ENCODE peak calls at places on chromosomes 3 and 15, in five cellular contexts. U is psoas muscle, R is cardiac muscle cell, A is neural progenitor cell, O is upper lobe of left lung. Z is an unnamed sample.

GRCh38 chr15:90851114-90851513 is 17.3 kb upstream of the FURIN start:
- DNase-seq in A (no peak), O (no peak), U (no peak), R (no peak), Z (no peak)

GRCh38 chr3:98655666-98656065 is 62.3 kb upstream of the CPOX start:
- DNase-seq in R (no peak), A (no peak), O (no peak), U (no peak), Z (no peak)

GRCh38 chr3:29195055-29195454 is 85.8 kb upstream of the RBMS3 start:
- DNase-seq in O (no peak), R (no peak), U (no peak), A (no peak), Z (no peak)

GRCh38 chr15:62850791-62851291 is 191.7 kb upstream of the TPM1 start:
- DNase-seq in R (peak), O (no peak), U (no peak), A (peak), Z (no peak)

GRCh38 chr15:47744496-47744895 is 27.2 kb downstream of the SEMA6D start:
- DNase-seq in O (no peak), U (no peak), R (no peak), A (no peak), Z (no peak)

GRCh38 chr15:84023636-84024035 is 211.9 kb upstream of the GOLGA6L4 start:
- DNase-seq in A (peak), R (peak), O (no peak), U (no peak), Z (no peak)

GRCh38 chr15:45355860-45356259 is 22.5 kb downstream of the GATM start:
- DNase-seq in A (no peak), R (no peak), U (no peak), O (no peak), Z (no peak)

GRCh38 chr3:105349988-105350387 is 16.7 kb upstream of the ALCAM start:
- DNase-seq in U (no peak), O (no peak), R (no peak), A (peak), Z (no peak)

GRCh38 chr3:170768334-170768801 is 101.6 kb downstream of the RPL22L1 start:
- DNase-seq in U (no peak), O (no peak), R (no peak), A (no peak), Z (no peak)

GRCh38 chr3:75089831-75090230 is 475.4 kb upstream of the CNTN3 start:
- DNase-seq in U (no peak), A (no peak), O (no peak), R (no peak), Z (no peak)

GRCh38 chr15:77282333-77282732 is 137.6 kb downstream of the PEAK1 start:
- DNase-seq in A (peak), U (no peak), O (no peak), R (no peak), Z (no peak)

GRCh38 chr3:140277886-140278285 is 342.9 kb downstream of the CLSTN2 start:
- DNase-seq in U (no peak), O (no peak), R (no peak), A (peak), Z (no peak)

GRCh38 chr15:99076555-99077308 is 28.1 kb upstream of the SYNM start:
- DNase-seq in R (peak), O (no peak), U (peak), A (peak), Z (peak)

GRCh38 chr3:96863129-96863740 is 48.8 kb downstream of the EPHA6 start:
- DNase-seq in R (peak), O (no peak), A (peak), U (no peak), Z (no peak)

GRCh38 chr3:164222200-164222599 is 856.1 kb downstream of the SI start:
- DNase-seq in U (no peak), R (no peak), A (no peak), O (no peak), Z (no peak)

GRCh38 chr3:164221297-164221696 is 857.0 kb downstream of the SI start:
- DNase-seq in O (no peak), R (no peak), A (no peak), U (no peak), Z (no peak)
- H3K4me3 ChIP-seq in O (no peak), R (no peak), A (no peak), U (no peak), Z (no peak)

GRCh38 chr3:58237238-58237939 is at the start of gene ABHD6:
- DNase-seq in O (peak), R (peak), A (peak), U (peak), Z (peak)
- TF ChIP-seq CTCF in O (no peak), R (peak), A (peak), U (no peak), Z (no peak)

GRCh38 chr15:88604972-88605506 is 16.1 kb upstream of the AEN start:
- DNase-seq in A (peak), U (no peak), O (peak), R (peak), Z (no peak)
- H3K4me3 ChIP-seq in A (peak), U (peak), O (no peak), R (peak), Z (peak)

GRCh38 chr15:67241132-67241855 is 13.2 kb downstream of the AAGAB start:
- DNase-seq in U (no peak), O (no peak), R (no peak), A (peak), Z (no peak)

GRCh38 chr15:67244966-67245478 is 9.4 kb downstream of the AAGAB start:
- DNase-seq in U (no peak), R (no peak), O (no peak), A (no peak), Z (no peak)

GRCh38 chr15:67242665-67243064 is 11.8 kb downstream of the AAGAB start:
- DNase-seq in A (no peak), U (no peak), O (no peak), R (no peak), Z (no peak)

DNA sequence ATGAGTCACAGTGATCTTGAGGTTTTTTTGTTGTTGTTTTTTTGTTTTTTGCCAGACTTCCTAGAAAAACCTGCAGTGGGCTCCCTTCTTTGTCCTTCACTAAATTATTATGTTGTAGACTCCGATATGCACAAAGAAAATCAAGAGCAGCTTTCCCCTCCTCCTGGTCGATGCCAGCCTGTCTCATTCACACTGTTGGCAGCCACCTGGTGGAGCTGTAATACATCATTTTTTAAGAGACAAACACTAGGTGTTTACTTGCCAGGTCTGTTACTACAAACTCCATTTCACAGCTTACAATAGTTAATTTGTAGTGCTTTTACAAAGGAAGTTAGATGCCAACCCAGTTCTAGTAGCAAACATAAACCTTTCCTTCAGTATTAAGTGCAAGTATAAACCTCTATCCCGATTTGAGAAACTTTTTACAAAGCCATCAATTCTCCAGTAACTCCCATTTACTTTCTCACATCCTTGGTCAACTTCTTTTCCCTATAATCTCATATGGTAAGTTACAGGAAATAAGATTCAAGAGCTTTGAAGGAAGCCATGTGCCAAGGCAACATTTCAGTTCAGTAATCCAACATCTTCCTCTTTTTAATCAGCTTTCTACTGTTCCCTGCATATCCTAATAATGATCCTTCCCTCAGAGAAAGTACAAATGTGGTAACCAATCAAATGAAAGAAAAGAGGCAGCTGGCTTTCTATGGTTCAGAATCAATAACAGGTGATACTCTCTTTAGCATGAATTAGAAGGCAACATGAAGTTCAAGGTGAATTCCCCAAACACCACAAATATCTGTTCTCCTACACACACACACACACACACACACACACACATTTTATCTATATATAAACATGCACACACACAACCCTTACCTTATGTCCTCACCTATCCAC is 14.0 kb downstream of the AAGAB start:
- DNase-seq in O (no peak), R (peak), U (no peak), A (no peak), Z (no peak)
- TF ChIP-seq CTCF in O (no peak), R (no peak), U (peak), A (peak), Z (no peak)

GRCh38 chr15:23589012-23589411 is 23.5 kb downstream of the MKRN3 start:
- DNase-seq in A (no peak), O (no peak), R (no peak), U (no peak), Z (no peak)
- H3K4me3 ChIP-seq in A (no peak), O (no peak), R (no peak), U (no peak), Z (no peak)

DNA sequence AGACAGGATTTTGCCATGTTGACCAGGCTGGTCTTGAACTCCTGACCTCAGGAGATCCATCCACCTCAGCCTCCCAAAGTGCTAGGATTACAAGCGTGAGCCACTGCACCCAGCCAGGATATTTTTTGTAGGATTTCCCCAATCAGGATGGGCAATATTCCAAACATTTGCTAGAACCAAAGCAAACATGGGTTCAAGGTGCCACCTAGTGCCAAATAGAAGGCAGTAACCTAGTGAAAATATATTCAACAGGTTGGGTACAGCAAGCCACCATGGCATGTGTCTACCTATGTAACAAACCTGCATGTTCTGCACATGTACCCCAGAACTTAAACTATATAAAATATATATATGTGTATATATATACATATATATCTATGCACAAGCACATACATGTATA is 185.9 kb upstream of the CADM2 start:
- DNase-seq in U (no peak), A (no peak), O (no peak), R (no peak), Z (no peak)
- TF ChIP-seq CTCF in U (no peak), A (peak), O (no peak), R (no peak), Z (no peak)

DNA sequence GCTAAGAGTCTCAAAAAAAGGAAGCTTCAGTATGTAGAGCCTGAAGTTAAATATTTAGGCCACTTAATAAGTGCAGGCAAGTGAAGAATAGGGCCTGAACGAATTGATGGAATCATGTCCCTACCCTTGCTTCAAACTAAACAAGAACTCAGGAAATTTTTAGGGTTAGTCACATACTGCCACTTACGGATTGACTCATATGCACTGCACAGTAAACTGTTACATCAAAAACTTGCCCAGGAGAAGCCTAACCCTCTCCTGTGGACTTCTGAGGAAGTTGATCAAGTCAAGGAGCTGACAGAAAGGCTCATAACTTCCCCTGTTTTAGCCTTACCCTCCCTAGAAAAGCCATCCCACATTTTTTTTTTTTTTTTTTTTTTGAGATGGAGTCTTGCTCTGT is 20.6 kb upstream of the KBTBD12 start:
- DNase-seq in R (no peak), U (no peak), A (no peak), O (no peak), Z (no peak)
- H3K4me3 ChIP-seq in R (no peak), U (no peak), A (no peak), O (no peak), Z (no peak)